ENCODE peak calls at places on chromosomes 4 and X, in five cellular contexts. One of them, this sample, is unnamed.

GRCh38 chrX:123962006-123962485 is 540 bp downstream of the STAG2 start:
- DNase-seq in B cell: no peak
- DNase-seq in neural crest cell: no peak
- DNase-seq in GM06990: no peak
- DNase-seq in fibroblast of the aortic adventitia: no peak
- DNase-seq in this sample: no peak

GRCh38 chr4:78885598-78885997 is 53.6 kb downstream of the PAQR3 start:
- DNase-seq in B cell: no peak
- DNase-seq in neural crest cell: no peak
- DNase-seq in GM06990: no peak
- DNase-seq in fibroblast of the aortic adventitia: peak
- DNase-seq in this sample: no peak

GRCh38 chr4:11843927-11844326 is 415.2 kb upstream of the HS3ST1 start:
- DNase-seq in B cell: no peak
- DNase-seq in neural crest cell: no peak
- DNase-seq in GM06990: no peak
- DNase-seq in fibroblast of the aortic adventitia: no peak
- DNase-seq in this sample: no peak

GRCh38 chr4:110361921-110362320 is 114.0 kb upstream of the ENPEP start:
- DNase-seq in B cell: no peak
- DNase-seq in neural crest cell: no peak
- DNase-seq in GM06990: no peak
- DNase-seq in fibroblast of the aortic adventitia: no peak
- DNase-seq in this sample: no peak

GRCh38 chrX:10725071-10725470 is 104.7 kb upstream of the MID1 start:
- DNase-seq in B cell: no peak
- DNase-seq in neural crest cell: no peak
- DNase-seq in GM06990: no peak
- DNase-seq in fibroblast of the aortic adventitia: no peak
- DNase-seq in this sample: peak

GRCh38 chr4:36281384-36282106 is at the start of gene DTHD1:
- DNase-seq in B cell: no peak
- DNase-seq in neural crest cell: no peak
- DNase-seq in GM06990: no peak
- DNase-seq in fibroblast of the aortic adventitia: no peak
- DNase-seq in this sample: no peak

GRCh38 chr4:62196338-62196737 is 996.2 kb downstream of the ADGRL3 start:
- DNase-seq in B cell: no peak
- DNase-seq in neural crest cell: no peak
- DNase-seq in GM06990: no peak
- DNase-seq in fibroblast of the aortic adventitia: no peak
- DNase-seq in this sample: no peak

GRCh38 chr4:2280531-2281300 is 18.8 kb upstream of the MXD4 start:
- DNase-seq in B cell: no peak
- DNase-seq in neural crest cell: no peak
- DNase-seq in GM06990: no peak
- DNase-seq in fibroblast of the aortic adventitia: no peak
- DNase-seq in this sample: no peak

GRCh38 chr4:2944882-2945526 is 18.2 kb downstream of the NOP14 start:
- DNase-seq in B cell: no peak
- DNase-seq in neural crest cell: no peak
- DNase-seq in GM06990: no peak
- DNase-seq in fibroblast of the aortic adventitia: no peak
- DNase-seq in this sample: no peak

GRCh38 chrX:20217279-20217678 is 49.4 kb downstream of the RPS6KA3 start:
- DNase-seq in B cell: no peak
- DNase-seq in neural crest cell: no peak
- DNase-seq in GM06990: no peak
- DNase-seq in fibroblast of the aortic adventitia: peak
- DNase-seq in this sample: no peak

GRCh38 chr4:119209077-119209476 is 3.4 kb upstream of the USP53 start:
- DNase-seq in B cell: no peak
- DNase-seq in neural crest cell: no peak
- DNase-seq in GM06990: no peak
- DNase-seq in fibroblast of the aortic adventitia: peak
- DNase-seq in this sample: peak

GRCh38 chr4:142110136-142110535 is 473.8 kb downstream of the IL15 start:
- DNase-seq in B cell: no peak
- DNase-seq in neural crest cell: no peak
- DNase-seq in GM06990: no peak
- DNase-seq in fibroblast of the aortic adventitia: no peak
- DNase-seq in this sample: no peak

GRCh38 chr4:87005369-87005689 is 70.5 kb downstream of the AFF1 start:
- DNase-seq in B cell: no peak
- DNase-seq in neural crest cell: no peak
- DNase-seq in GM06990: no peak
- DNase-seq in fibroblast of the aortic adventitia: no peak
- DNase-seq in this sample: no peak

GRCh38 chr4:3423406-3423805 is 18.4 kb upstream of the HGFAC start:
- DNase-seq in B cell: no peak
- DNase-seq in neural crest cell: no peak
- DNase-seq in GM06990: no peak
- DNase-seq in fibroblast of the aortic adventitia: no peak
- DNase-seq in this sample: no peak

GRCh38 chr4:183072181-183072580 is 26.9 kb upstream of the WWC2 start:
- DNase-seq in B cell: no peak
- DNase-seq in neural crest cell: no peak
- DNase-seq in GM06990: no peak
- DNase-seq in fibroblast of the aortic adventitia: no peak
- DNase-seq in this sample: no peak

GRCh38 chr4:153038493-153039311 is 102.6 kb downstream of the FHDC1 start:
- DNase-seq in B cell: no peak
- DNase-seq in neural crest cell: no peak
- DNase-seq in GM06990: no peak
- DNase-seq in fibroblast of the aortic adventitia: no peak
- DNase-seq in this sample: no peak

GRCh38 chr4:167614866-167615265 is 380.6 kb upstream of the SPOCK3 start:
- DNase-seq in B cell: no peak
- DNase-seq in neural crest cell: no peak
- DNase-seq in GM06990: no peak
- DNase-seq in fibroblast of the aortic adventitia: peak
- DNase-seq in this sample: no peak

GRCh38 chr4:39451423-39452023 is 7.2 kb downstream of the RPL9 start:
- DNase-seq in B cell: no peak
- DNase-seq in neural crest cell: no peak
- DNase-seq in GM06990: no peak
- DNase-seq in fibroblast of the aortic adventitia: no peak
- DNase-seq in this sample: no peak

GRCh38 chr4:16674133-16674532 is 224.3 kb downstream of the LDB2 start:
- DNase-seq in B cell: no peak
- DNase-seq in neural crest cell: no peak
- DNase-seq in GM06990: no peak
- DNase-seq in fibroblast of the aortic adventitia: no peak
- DNase-seq in this sample: no peak

GRCh38 chr4:81465668-81466357 is 5.9 kb downstream of the RASGEF1B start:
- DNase-seq in B cell: no peak
- DNase-seq in neural crest cell: no peak
- DNase-seq in GM06990: no peak
- DNase-seq in fibroblast of the aortic adventitia: no peak
- DNase-seq in this sample: no peak

GRCh38 chr4:163693211-163693610 is 198.7 kb downstream of the TMA16 start:
- DNase-seq in B cell: no peak
- DNase-seq in neural crest cell: no peak
- DNase-seq in GM06990: no peak
- DNase-seq in fibroblast of the aortic adventitia: peak
- DNase-seq in this sample: no peak

GRCh38 chr4:2827874-2828751 is 15.5 kb upstream of the ADD1 start:
- DNase-seq in B cell: peak
- DNase-seq in neural crest cell: no peak
- DNase-seq in GM06990: peak
- DNase-seq in fibroblast of the aortic adventitia: no peak
- DNase-seq in this sample: no peak

GRCh38 chr4:4994312-4995097 is 24.8 kb downstream of the CYTL1 start:
- DNase-seq in B cell: no peak
- DNase-seq in neural crest cell: no peak
- DNase-seq in GM06990: no peak
- DNase-seq in fibroblast of the aortic adventitia: no peak
- DNase-seq in this sample: no peak

GRCh38 chrX:53678667-53679066 is 7.9 kb downstream of the HUWE1 start:
- DNase-seq in B cell: no peak
- DNase-seq in neural crest cell: no peak
- DNase-seq in GM06990: no peak
- DNase-seq in fibroblast of the aortic adventitia: no peak
- DNase-seq in this sample: no peak

GRCh38 chrX:104568304-104568915 is 2.4 kb downstream of the IL1RAPL2 start:
- DNase-seq in B cell: no peak
- DNase-seq in neural crest cell: no peak
- DNase-seq in GM06990: no peak
- DNase-seq in fibroblast of the aortic adventitia: no peak
- DNase-seq in this sample: no peak

GRCh38 chrX:103017542-103017941 is 46.4 kb downstream of the BEX1 start:
- DNase-seq in B cell: no peak
- DNase-seq in neural crest cell: no peak
- DNase-seq in GM06990: no peak
- DNase-seq in fibroblast of the aortic adventitia: no peak
- DNase-seq in this sample: no peak
- TF ChIP-seq CTCF in B cell: no peak
- TF ChIP-seq CTCF in neural crest cell: no peak
- TF ChIP-seq CTCF in GM06990: no peak
- TF ChIP-seq CTCF in fibroblast of the aortic adventitia: peak
- TF ChIP-seq CTCF in this sample: no peak

DNA sequence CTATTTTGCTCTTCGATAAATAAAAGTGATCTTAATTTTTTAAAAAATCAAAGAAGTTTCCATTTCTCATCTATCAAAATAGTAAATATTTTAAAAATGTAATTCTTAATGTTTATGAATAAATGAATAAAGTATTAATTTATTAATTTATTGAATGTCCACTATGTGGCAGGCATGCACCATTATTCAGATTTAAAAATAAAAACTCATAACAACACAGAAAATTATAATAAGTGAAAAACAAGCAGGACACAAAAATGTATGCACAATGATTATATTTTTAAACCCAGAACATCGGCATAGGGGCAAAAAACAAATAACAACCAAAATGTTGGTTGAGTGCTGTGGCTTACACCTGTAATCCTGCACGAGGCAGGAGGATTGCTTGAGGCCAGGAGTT is 5.3 kb upstream of the PYURF start:
- DNase-seq in B cell: no peak
- DNase-seq in neural crest cell: no peak
- DNase-seq in GM06990: no peak
- DNase-seq in fibroblast of the aortic adventitia: peak
- DNase-seq in this sample: no peak
- TF ChIP-seq CTCF in B cell: no peak
- TF ChIP-seq CTCF in neural crest cell: peak
- TF ChIP-seq CTCF in GM06990: no peak
- TF ChIP-seq CTCF in fibroblast of the aortic adventitia: no peak
- TF ChIP-seq CTCF in this sample: no peak

GRCh38 chr4:127229866-127230608 is 402.7 kb upstream of the INTU start:
- DNase-seq in B cell: no peak
- DNase-seq in neural crest cell: no peak
- DNase-seq in GM06990: no peak
- DNase-seq in fibroblast of the aortic adventitia: no peak
- DNase-seq in this sample: no peak

GRCh38 chr4:127219247-127219646 is 413.5 kb upstream of the INTU start:
- DNase-seq in B cell: no peak
- DNase-seq in neural crest cell: no peak
- DNase-seq in GM06990: no peak
- DNase-seq in fibroblast of the aortic adventitia: no peak
- DNase-seq in this sample: no peak

GRCh38 chr4:127224556-127224955 is 408.2 kb upstream of the INTU start:
- DNase-seq in B cell: no peak
- DNase-seq in neural crest cell: no peak
- DNase-seq in GM06990: no peak
- DNase-seq in fibroblast of the aortic adventitia: no peak
- DNase-seq in this sample: no peak
- TF ChIP-seq CTCF in B cell: no peak
- TF ChIP-seq CTCF in neural crest cell: no peak
- TF ChIP-seq CTCF in GM06990: no peak
- TF ChIP-seq CTCF in fibroblast of the aortic adventitia: no peak
- TF ChIP-seq CTCF in this sample: no peak

DNA sequence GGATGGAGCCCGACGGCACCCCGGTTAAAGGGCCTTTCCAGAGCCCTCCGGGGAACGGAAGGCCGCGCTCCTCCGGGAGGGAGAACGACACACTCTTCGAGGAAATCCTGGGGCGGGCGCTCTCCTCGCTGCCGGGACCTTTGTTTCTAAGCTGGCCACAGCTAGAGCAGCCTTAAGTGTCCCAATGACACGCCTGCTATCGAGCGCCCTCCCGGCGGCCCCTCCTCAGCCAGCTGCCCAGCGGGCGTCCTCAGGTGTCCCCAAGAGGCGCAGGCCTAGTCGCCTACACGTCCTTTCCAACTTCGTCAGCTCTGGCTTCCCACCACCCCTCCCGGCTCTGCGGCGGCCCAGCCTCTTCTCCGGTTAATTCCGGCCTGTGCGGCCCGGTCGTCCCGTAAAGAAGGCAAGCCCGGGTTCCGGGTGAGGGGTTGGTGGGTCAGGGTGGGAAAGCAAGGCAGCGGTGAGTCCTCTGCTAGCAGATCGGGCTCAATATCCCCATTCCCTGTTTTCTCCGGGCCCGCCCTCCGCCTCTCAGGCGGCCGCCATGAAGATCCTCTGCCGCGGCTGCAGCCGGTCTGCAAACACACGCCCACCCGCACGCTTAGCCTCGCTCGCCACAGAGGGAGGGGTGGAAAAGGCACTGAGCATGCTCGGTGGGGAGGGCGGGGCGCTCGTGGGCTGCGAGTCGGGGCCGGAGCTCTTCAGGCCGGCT is 449 bp upstream of the RAP1GDS1 start:
- DNase-seq in B cell: peak
- DNase-seq in neural crest cell: peak
- DNase-seq in GM06990: peak
- DNase-seq in fibroblast of the aortic adventitia: peak
- DNase-seq in this sample: peak
- TF ChIP-seq CTCF in B cell: no peak
- TF ChIP-seq CTCF in neural crest cell: no peak
- TF ChIP-seq CTCF in GM06990: peak
- TF ChIP-seq CTCF in fibroblast of the aortic adventitia: no peak
- TF ChIP-seq CTCF in this sample: no peak

DNA sequence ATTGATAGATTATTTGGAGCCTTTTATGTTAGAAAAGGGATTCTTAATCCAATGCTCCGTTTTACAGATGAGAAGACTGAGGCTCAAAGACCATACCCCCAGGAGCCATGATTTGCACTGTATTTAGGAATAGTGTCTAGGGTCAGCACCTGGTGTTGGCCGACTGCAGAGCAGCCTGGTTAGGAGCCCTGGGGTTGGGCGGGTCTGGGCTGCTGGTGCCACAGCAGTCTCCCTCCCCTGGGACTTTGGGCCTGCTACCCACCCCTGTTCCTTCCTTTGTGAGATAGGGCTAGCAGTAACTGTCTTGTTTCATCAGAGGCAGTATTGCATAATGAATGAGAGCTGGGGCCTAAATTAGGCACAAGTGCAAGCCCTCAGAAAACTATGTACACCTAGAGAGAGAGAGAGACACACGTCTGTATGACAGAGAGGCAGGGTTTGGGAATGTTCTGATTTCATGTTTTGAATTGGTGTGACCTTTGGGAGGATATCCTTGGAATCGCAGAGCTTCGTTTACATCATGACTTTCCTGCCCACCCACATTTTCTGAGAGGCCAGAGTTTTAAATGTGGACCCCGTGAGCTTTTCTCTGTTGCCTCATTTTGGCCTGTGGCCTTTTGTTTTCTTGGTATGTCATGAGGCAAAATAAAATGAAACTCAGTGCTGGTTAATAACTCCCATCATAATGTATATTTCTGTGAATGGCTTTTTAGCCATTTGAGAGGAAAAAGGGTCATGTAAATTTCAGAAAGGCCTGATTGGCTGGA is 111.8 kb downstream of the PTTG2 start:
- DNase-seq in B cell: no peak
- DNase-seq in neural crest cell: no peak
- DNase-seq in GM06990: no peak
- DNase-seq in fibroblast of the aortic adventitia: peak
- DNase-seq in this sample: peak
- TF ChIP-seq CTCF in B cell: no peak
- TF ChIP-seq CTCF in neural crest cell: no peak
- TF ChIP-seq CTCF in GM06990: no peak
- TF ChIP-seq CTCF in fibroblast of the aortic adventitia: no peak
- TF ChIP-seq CTCF in this sample: no peak

GRCh38 chr4:85127653-85128052 is 161.2 kb upstream of the WDFY3 start:
- DNase-seq in B cell: peak
- DNase-seq in neural crest cell: peak
- DNase-seq in GM06990: peak
- DNase-seq in fibroblast of the aortic adventitia: no peak
- DNase-seq in this sample: peak
- TF ChIP-seq CTCF in B cell: peak
- TF ChIP-seq CTCF in neural crest cell: peak
- TF ChIP-seq CTCF in GM06990: peak
- TF ChIP-seq CTCF in fibroblast of the aortic adventitia: peak
- TF ChIP-seq CTCF in this sample: peak